ENCODE peak calls at places on chromosomes 16 and 17, in four cellular contexts. B is psoas muscle, V is BE2C, L is OCI-LY7. Y is an unnamed sample.

GRCh38 chr17:74360993-74361612 is 565 bp downstream of the BTBD17 start:
- DNase-seq in B (no peak), V (no peak), L (no peak), Y (no peak)

GRCh38 chr17:57442914-57443571 is 186.7 kb downstream of the MSI2 start:
- DNase-seq in B (peak), V (no peak), L (peak), Y (no peak)

GRCh38 chr17:12104831-12105230 is 84.2 kb downstream of the MAP2K4 start:
- DNase-seq in B (no peak), V (no peak), L (no peak), Y (no peak)

GRCh38 chr17:21374455-21375161 is 1.5 kb upstream of the KCNJ12 start:
- DNase-seq in B (no peak), V (no peak), L (peak), Y (no peak)

GRCh38 chr16:27726621-27727275 is 176.8 kb downstream of the KATNIP start:
- DNase-seq in B (no peak), V (no peak), L (no peak), Y (no peak)

GRCh38 chr17:17859909-17860760 is 23.3 kb upstream of the SREBF1 start:
- DNase-seq in B (peak), V (peak), L (peak), Y (peak)

GRCh38 chr16:27544671-27545070 is 5.0 kb downstream of the GTF3C1 start:
- DNase-seq in B (no peak), V (no peak), L (no peak), Y (no peak)

GRCh38 chr17:12024332-12024731 is 3.7 kb downstream of the MAP2K4 start:
- DNase-seq in B (no peak), V (no peak), L (no peak), Y (no peak)

GRCh38 chr16:88920618-88921602 is 54.5 kb upstream of the PABPN1L start:
- DNase-seq in B (peak), V (peak), L (no peak), Y (peak)

GRCh38 chr17:73291260-73291801 is 20.5 kb downstream of the CDC42EP4 start:
- DNase-seq in B (peak), V (no peak), L (no peak), Y (peak)

GRCh38 chr16:12150600-12150999 is 174.1 kb downstream of the SNX29 start:
- DNase-seq in B (no peak), V (no peak), L (peak), Y (no peak)

GRCh38 chr17:35906559-35907265 is 23.9 kb downstream of the RDM1 start:
- DNase-seq in B (no peak), V (no peak), L (no peak), Y (no peak)

GRCh38 chr17:27513849-27514248 is 57.6 kb downstream of the KSR1 start:
- DNase-seq in B (no peak), V (no peak), L (no peak), Y (no peak)

GRCh38 chr17:30477083-30477757 is at the start of gene GOSR1:
- DNase-seq in B (peak), V (peak), L (peak), Y (peak)

GRCh38 chr17:50238594-50239287 is 35.5 kb upstream of the TMEM92 start:
- DNase-seq in B (no peak), V (no peak), L (no peak), Y (no peak)

GRCh38 chr17:29237476-29238132 is 9.1 kb upstream of the CRYBA1 start:
- DNase-seq in B (no peak), V (no peak), L (no peak), Y (no peak)

GRCh38 chr17:32793841-32794240 is 83.1 kb downstream of the MYO1D start:
- DNase-seq in B (no peak), V (no peak), L (no peak), Y (no peak)

GRCh38 chr17:36001109-36001735 is at the start of gene CCL15:
- DNase-seq in B (no peak), V (no peak), L (no peak), Y (no peak)

GRCh38 chr17:75130632-75131277 is 787 bp downstream of the NT5C start:
- DNase-seq in B (no peak), V (peak), L (peak), Y (peak)

GRCh38 chr17:29778936-29779811 is 150.9 kb downstream of the SSH2 start:
- DNase-seq in B (peak), V (peak), L (peak), Y (peak)

GRCh38 chr16:85185281-85185680 is 73.0 kb upstream of the CIBAR2 start:
- DNase-seq in B (no peak), V (no peak), L (no peak), Y (no peak)

GRCh38 chr16:52384378-52384777 is 162.6 kb downstream of the TOX3 start:
- DNase-seq in B (no peak), V (no peak), L (no peak), Y (no peak)

GRCh38 chr17:77315010-77315409 is 174.2 kb downstream of the SEC14L1 start:
- DNase-seq in B (no peak), V (no peak), L (no peak), Y (no peak)

GRCh38 chr16:17194190-17194780 is 276.5 kb downstream of the XYLT1 start:
- DNase-seq in B (peak), V (peak), L (peak), Y (peak)

GRCh38 chr17:6415616-6416015 is 19.3 kb downstream of the AIPL1 start:
- DNase-seq in B (no peak), V (no peak), L (no peak), Y (no peak)

GRCh38 chr17:51238253-51238887 is 21.5 kb downstream of the MBTD1 start:
- DNase-seq in B (no peak), V (no peak), L (peak), Y (peak)

GRCh38 chr17:30824002-30824355 is 513 bp downstream of the CRLF3 start:
- DNase-seq in B (peak), V (peak), L (peak), Y (peak)

GRCh38 chr16:66035096-66035495 is 331.4 kb upstream of the CDH5 start:
- DNase-seq in B (no peak), V (no peak), L (no peak), Y (no peak)

GRCh38 chr16:85536073-85536410 is 77.1 kb upstream of the GSE1 start:
- DNase-seq in B (no peak), V (no peak), L (no peak), Y (no peak)

GRCh38 chr16:27084296-27085065 is 17.8 kb downstream of the C16orf82 start:
- DNase-seq in B (no peak), V (no peak), L (no peak), Y (no peak)

GRCh38 chr16:1580256-1580655 is 31.6 kb downstream of the IFT140 start:
- DNase-seq in B (no peak), V (no peak), L (no peak), Y (no peak)

GRCh38 chr17:3963214-3964201 is 729 bp downstream of the ATP2A3 start:
- DNase-seq in B (no peak), V (no peak), L (peak), Y (peak)

GRCh38 chr16:10009691-10010090 is 172.5 kb downstream of the GRIN2A start:
- DNase-seq in B (no peak), V (no peak), L (no peak), Y (no peak)

GRCh38 chr17:2213291-2213960 is 90.2 kb downstream of the SMG6 start:
- DNase-seq in B (no peak), V (no peak), L (no peak), Y (no peak)

GRCh38 chr17:2374549-2375285 is 26.1 kb downstream of the MNT start:
- DNase-seq in B (no peak), V (no peak), L (no peak), Y (no peak)

GRCh38 chr16:3000540-3000939 is 12.2 kb upstream of the CLDN9 start:
- DNase-seq in B (no peak), V (no peak), L (no peak), Y (no peak)

GRCh38 chr16:3003582-3004270 is 9.0 kb upstream of the CLDN9 start:
- DNase-seq in B (peak), V (peak), L (peak), Y (peak)

GRCh38 chr16:3004319-3004718 is 8.4 kb upstream of the CLDN9 start:
- DNase-seq in B (peak), V (no peak), L (no peak), Y (no peak)

GRCh38 chr16:2999929-3000328 is 12.8 kb upstream of the CLDN9 start:
- DNase-seq in B (no peak), V (no peak), L (no peak), Y (no peak)

DNA sequence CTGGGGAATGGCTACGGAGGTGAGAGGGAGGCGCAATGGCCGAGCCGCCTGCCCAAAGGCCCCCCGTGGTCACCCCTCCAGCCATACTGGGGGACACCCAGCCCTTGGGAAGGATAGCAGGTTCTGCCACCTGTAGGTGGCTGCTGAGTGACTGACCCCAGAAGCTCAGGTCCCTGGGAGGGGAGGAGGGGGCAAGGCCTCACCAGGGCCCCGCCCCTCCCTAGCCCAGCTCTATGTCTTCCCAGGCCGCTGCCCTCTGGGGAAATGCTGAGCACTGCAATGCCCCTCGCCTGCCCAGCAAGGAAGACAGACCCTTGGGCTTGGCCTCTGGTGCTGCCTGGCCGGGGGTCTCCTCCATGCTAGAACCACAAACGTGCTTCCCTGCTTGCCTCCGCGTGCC is 11.4 kb upstream of the CLDN9 start:
- DNase-seq in B (no peak), V (no peak), L (no peak), Y (no peak)
- TF ChIP-seq CTCF in B (no peak), V (no peak), L (no peak), Y (no peak)

DNA sequence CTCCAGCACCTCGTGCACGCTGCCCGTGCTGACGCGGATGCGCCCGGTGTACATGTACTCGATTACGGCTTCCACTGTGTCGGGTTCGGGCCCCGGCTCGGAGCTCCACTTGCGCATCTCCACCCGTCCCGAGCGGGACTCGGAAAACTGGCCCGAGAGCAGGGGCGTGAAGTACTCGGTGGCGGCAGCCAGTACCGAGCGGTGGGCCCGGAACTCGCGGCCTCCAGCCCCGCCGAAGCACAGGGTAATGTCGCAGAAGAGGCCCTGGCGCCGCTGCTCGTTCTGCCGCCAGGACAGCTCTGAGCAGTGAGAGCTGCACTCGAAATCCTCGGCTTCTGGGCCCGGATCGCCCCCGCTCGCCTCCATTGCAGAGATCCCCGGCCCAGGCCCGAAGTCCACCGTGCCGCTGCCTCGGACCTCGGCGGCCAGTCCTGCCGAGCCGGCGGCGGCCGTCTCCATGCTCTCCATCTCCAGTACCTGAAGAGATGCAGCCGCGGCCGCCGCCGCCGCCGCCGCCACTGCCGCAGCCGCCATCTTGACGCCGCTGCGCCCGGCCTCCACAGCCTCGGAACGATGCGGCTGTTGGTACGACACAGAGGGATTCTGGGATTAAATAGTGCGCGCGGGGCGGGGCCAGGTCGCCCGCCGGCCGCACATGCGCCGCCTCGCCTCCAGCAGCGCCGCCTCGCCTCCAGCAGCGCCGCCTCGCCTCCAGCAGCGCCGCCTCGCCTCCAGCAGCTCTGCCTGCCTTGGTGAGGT is at the start of gene KLHL11:
- DNase-seq in B (peak), V (peak), L (peak), Y (peak)
- TF ChIP-seq CTCF in B (no peak), V (no peak), L (no peak), Y (no peak)

DNA sequence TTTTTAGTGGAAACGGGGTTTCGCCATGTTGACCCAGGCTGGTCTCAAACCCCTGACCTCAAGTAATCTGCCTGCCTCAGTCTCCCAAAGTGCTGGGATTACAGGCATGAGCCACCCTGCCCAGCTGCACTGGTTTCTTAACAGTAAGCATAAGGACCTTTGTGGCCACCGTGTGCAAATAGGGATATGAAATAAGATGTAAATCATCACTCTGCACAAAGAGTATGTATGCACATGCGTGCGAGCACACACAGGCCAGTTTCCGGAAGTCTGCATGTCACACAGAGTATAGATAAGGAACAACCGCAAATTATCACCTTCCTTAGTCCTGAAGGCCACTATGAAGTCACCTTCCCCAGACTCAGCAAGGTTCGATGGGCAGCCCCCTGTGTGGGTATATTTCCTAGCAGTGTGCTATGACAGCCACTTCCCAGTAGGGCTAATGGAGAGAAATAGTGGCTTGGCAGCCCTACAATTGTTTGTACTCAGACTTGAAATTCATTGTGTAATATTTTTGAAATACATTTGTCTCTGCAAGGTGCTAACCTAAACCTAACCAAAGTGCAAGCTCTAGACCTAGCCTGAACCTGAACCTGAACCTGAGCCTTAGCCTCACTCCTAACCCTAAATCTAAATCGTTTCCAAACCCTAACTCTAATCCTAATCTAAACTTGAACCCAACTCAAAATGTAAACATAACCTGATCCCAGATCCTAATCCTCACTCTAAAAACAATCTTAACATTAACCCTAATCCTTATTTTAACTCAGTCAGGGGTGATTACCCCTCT is 48.4 kb upstream of the SKAP1 start:
- DNase-seq in B (no peak), V (no peak), L (no peak), Y (peak)
- TF ChIP-seq CTCF in B (no peak), V (no peak), L (no peak), Y (no peak)

GRCh38 chr16:71542377-71542776 is 16.2 kb downstream of the CHST4 start:
- DNase-seq in B (peak), V (peak), L (peak), Y (no peak)
- TF ChIP-seq CTCF in B (peak), V (peak), L (peak), Y (peak)

DNA sequence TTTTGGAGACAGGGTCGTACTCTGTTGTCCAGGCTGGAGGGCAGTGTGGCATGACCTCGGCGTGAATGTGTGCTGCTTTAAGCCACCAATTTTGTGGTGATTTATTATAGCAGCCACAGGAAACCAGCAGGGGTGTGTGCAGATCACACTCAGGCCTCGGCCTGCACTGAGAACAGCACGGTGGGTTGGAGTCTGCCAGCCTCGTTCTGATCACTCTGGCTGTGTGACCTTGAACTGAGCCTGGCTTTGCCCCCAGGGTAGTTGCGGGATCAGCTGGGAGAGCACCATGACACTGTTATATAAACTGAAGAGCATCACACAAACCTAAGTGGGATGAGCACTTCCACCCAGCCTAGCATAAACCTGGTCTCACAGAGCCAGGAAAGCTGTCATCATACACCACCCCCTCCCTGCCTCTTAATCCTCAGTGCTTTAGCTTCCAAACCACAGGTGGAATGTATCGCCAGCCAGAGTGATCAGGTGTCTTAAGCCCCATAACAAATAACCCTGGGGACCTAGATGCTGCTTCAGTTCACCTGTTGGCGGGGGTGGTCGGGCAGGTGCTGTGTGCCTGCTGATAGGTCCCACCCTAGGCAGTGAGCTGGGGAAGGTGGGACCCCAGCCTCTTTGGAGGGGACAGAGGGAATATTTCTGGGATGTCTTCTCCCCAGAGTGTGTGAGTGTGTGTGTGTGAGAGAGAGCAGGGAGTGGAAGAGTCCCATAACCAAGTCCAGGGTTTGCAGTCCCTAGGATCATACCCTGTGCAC is 28.6 kb upstream of the NDRG4 start:
- DNase-seq in B (no peak), V (no peak), L (peak), Y (no peak)
- TF ChIP-seq CTCF in B (no peak), V (no peak), L (no peak), Y (no peak)

DNA sequence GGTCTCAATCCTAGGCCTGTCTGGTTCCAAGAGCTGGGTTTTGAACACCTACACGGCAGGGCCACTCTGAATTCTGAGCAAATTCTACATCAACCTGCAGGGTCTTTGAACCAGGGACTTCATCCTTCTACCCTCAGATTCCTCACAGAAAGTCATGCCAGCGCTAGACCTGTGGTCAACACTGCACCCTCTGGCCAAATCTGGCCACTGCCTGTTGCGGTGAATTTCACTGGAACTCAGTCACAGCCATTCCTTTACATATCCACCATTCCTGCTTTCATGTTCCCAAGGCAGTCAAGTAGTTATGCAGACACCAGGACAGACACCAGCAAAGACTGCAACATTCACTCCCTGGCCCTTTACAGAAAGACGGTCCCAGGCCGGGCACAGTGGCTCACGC is 144.6 kb downstream of the C16orf95 start:
- DNase-seq in B (no peak), V (no peak), L (no peak), Y (no peak)
- TF ChIP-seq CTCF in B (no peak), V (no peak), L (no peak), Y (no peak)

GRCh38 chr17:81570896-81571453 is 18.8 kb upstream of the FAAP100 start:
- DNase-seq in B (no peak), V (no peak), L (no peak), Y (no peak)
- TF ChIP-seq CTCF in B (no peak), V (no peak), L (no peak), Y (no peak)

GRCh38 chr17:72049914-72050313 is 70.9 kb upstream of the SOX9 start:
- DNase-seq in B (no peak), V (no peak), L (no peak), Y (no peak)
- TF ChIP-seq CTCF in B (no peak), V (no peak), L (no peak), Y (no peak)